ENCODE peak calls at places on chromosomes 12 and 14, in ten cellular contexts. W, F, K, N, X, O, U, R, A and M are unnamed samples.

GRCh38 chr14:105700622-105701288 is 174.4 kb downstream of the TMEM121 start:
- DNase-seq in W (no peak), F (no peak), K (peak; percentile 37), N (no peak), X (no peak), O (no peak), U (no peak), R (no peak), A (no peak), M (peak; percentile 77)

GRCh38 chr14:94938016-94938415 is 168.1 kb upstream of the GSC start:
- DNase-seq in W (no peak), F (no peak), K (peak; percentile 49), N (no peak), X (no peak), O (no peak), U (no peak), R (no peak), A (no peak), M (no peak)

GRCh38 chr14:79728331-79728730 is 483.0 kb downstream of the DIO2 start:
- DNase-seq in W (no peak), F (no peak), K (no peak), N (no peak), X (no peak), O (no peak), U (no peak), R (no peak), A (no peak), M (no peak)

GRCh38 chr12:130714091-130714590 is 2.0 kb downstream of the RIMBP2 start:
- DNase-seq in W (no peak), F (no peak), K (no peak), N (peak; percentile 22), X (no peak), O (peak; percentile 17), U (no peak), R (no peak), A (no peak), M (no peak)

GRCh38 chr14:92510972-92511371 is 2.6 kb upstream of the RIN3 start:
- DNase-seq in W (no peak), F (peak; percentile 55), K (no peak), N (no peak), X (no peak), O (no peak), U (no peak), R (no peak), A (no peak), M (no peak)

GRCh38 chr14:55482936-55483605 is 42.7 kb upstream of the TBPL2 start:
- DNase-seq in W (no peak), F (no peak), K (no peak), N (no peak), X (no peak), O (no peak), U (no peak), R (no peak), A (no peak), M (no peak)

GRCh38 chr12:49332441-49332861 is 4.5 kb downstream of the C1QL4 start:
- DNase-seq in W (no peak), F (no peak), K (no peak), N (no peak), X (no peak), O (peak; percentile 8), U (no peak), R (no peak), A (no peak), M (no peak)

GRCh38 chr14:53716521-53716920 is 240.1 kb downstream of the BMP4 start:
- DNase-seq in W (no peak), F (no peak), K (no peak), N (no peak), X (no peak), O (no peak), U (no peak), R (no peak), A (no peak), M (no peak)

GRCh38 chr14:69387311-69387710 is 10.8 kb downstream of the ERH start:
- DNase-seq in W (no peak), F (no peak), K (no peak), N (no peak), X (peak; percentile 14), O (no peak), U (no peak), R (no peak), A (no peak), M (no peak)

GRCh38 chr12:19186722-19187661 is 57.5 kb downstream of the PLEKHA5 start:
- DNase-seq in W (no peak), F (peak; percentile 59), K (no peak), N (no peak), X (peak; percentile 65), O (peak; percentile 69), U (no peak), R (no peak), A (no peak), M (peak; percentile 18)

GRCh38 chr12:13144266-13144828 is 40.9 kb upstream of the GSG1 start:
- DNase-seq in W (no peak), F (no peak), K (no peak), N (no peak), X (no peak), O (no peak), U (no peak), R (no peak), A (no peak), M (no peak)

GRCh38 chr12:76282744-76283143 is 65.5 kb downstream of the BBS10 start:
- DNase-seq in W (no peak), F (no peak), K (no peak), N (no peak), X (no peak), O (no peak), U (no peak), R (no peak), A (no peak), M (no peak)

GRCh38 chr14:75849496-75849895 is 132.3 kb downstream of the TGFB3 start:
- DNase-seq in W (no peak), F (no peak), K (no peak), N (no peak), X (no peak), O (no peak), U (no peak), R (no peak), A (no peak), M (no peak)

GRCh38 chr12:89162704-89163261 is 189.5 kb downstream of the DUSP6 start:
- DNase-seq in W (peak; percentile 31), F (peak; percentile 91), K (peak; percentile 85), N (no peak), X (peak; percentile 100), O (peak; percentile 66), U (no peak), R (peak; percentile 65), A (peak; percentile 88), M (no peak)

GRCh38 chr14:100562751-100563150 is 24.5 kb downstream of the BEGAIN start:
- DNase-seq in W (no peak), F (no peak), K (no peak), N (no peak), X (no peak), O (no peak), U (no peak), R (no peak), A (no peak), M (no peak)

GRCh38 chr12:14614704-14615121 is 47.0 kb upstream of the PLBD1 start:
- DNase-seq in W (no peak), F (no peak), K (no peak), N (no peak), X (no peak), O (no peak), U (no peak), R (no peak), A (no peak), M (peak; percentile 29)

GRCh38 chr14:96205994-96206392 is 1.4 kb downstream of the BDKRB2 start:
- DNase-seq in W (no peak), F (no peak), K (no peak), N (no peak), X (peak; percentile 33), O (no peak), U (no peak), R (no peak), A (no peak), M (no peak)

GRCh38 chr12:45663452-45663851 is 66.1 kb upstream of the ARID2 start:
- DNase-seq in W (no peak), F (no peak), K (no peak), N (no peak), X (no peak), O (no peak), U (no peak), R (no peak), A (no peak), M (no peak)

GRCh38 chr12:39807043-39807442 is 187.4 kb upstream of the ABCD2 start:
- DNase-seq in W (no peak), F (peak; percentile 63), K (no peak), N (no peak), X (no peak), O (no peak), U (no peak), R (no peak), A (no peak), M (no peak)
- TF ChIP-seq CTCF in W (no peak), F (no peak), K (no peak), N (no peak), X (peak; percentile 25), O (no peak), U (peak; percentile 9), R (no peak), A (no peak), M (no peak)

GRCh38 chr12:24027352-24027751 is 77.9 kb upstream of the SOX5 start:
- DNase-seq in W (no peak), F (no peak), K (no peak), N (no peak), X (no peak), O (no peak), U (no peak), R (no peak), A (no peak), M (no peak)
- TF ChIP-seq CTCF in W (no peak), F (no peak), K (no peak), N (no peak), X (no peak), O (no peak), U (no peak), R (no peak), A (no peak), M (no peak)

GRCh38 chr12:103705098-103705497 is 118.0 kb downstream of the STAB2 start:
- DNase-seq in W (no peak), F (no peak), K (no peak), N (no peak), X (no peak), O (no peak), U (no peak), R (no peak), A (no peak), M (no peak)

DNA sequence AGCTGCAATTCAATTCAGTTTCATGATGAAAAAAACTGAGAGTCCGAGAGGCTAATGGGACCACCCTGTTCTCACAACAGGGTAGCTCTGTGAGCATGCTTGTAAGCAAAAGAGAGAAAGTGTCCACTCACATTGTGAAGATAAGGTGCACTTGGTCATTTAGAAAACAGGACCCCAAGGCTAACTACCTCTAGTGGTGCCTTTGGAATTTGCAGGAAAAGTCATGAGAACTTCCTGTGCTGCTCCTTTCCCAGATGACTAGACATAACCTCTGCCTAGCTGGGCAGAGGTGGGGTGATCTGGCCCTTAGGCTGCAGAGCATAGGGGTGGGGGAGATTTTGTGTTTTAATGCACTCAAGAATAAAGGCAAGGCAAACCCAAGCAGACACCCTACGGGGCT is 118.9 kb downstream of the STAB2 start:
- DNase-seq in W (no peak), F (peak; percentile 55), K (no peak), N (no peak), X (no peak), O (no peak), U (no peak), R (no peak), A (no peak), M (no peak)
- TF ChIP-seq CTCF in W (no peak), F (peak; percentile 22), K (no peak), N (no peak), X (no peak), O (peak; percentile 6), U (no peak), R (no peak), A (no peak), M (no peak)

GRCh38 chr14:63493246-63493645 is 49.9 kb downstream of the PPP2R5E start:
- DNase-seq in W (no peak), F (peak; percentile 72), K (no peak), N (no peak), X (peak; percentile 46), O (peak; percentile 23), U (no peak), R (no peak), A (no peak), M (peak; percentile 41)
- TF ChIP-seq CTCF in W (no peak), F (peak; percentile 26), K (no peak), N (no peak), X (peak; percentile 19), O (no peak), U (peak; percentile 23), R (peak; percentile 39), A (no peak), M (no peak)